ENCODE peak calls at places on chromosome 6, in ten cellular contexts. D, R, C, H, I, P, A, O, E and T are unnamed samples.

GRCh38 chr6:11714116-11714797 is 64.3 kb downstream of the ADTRP start:
- DNase-seq in C (no peak), H (peak; percentile 47), R (peak; percentile 54), I (no peak), E (no peak), D (no peak), A (no peak), O (no peak), P (no peak), T (no peak)

GRCh38 chr6:136945072-136945471 is 23.0 kb downstream of the SLC35D3 start:
- DNase-seq in R (no peak), D (no peak), P (no peak), A (no peak), C (no peak), O (no peak), I (no peak), E (no peak), H (no peak), T (no peak)

GRCh38 chr6:27078734-27079357 is 168.7 kb upstream of the PRSS16 start:
- DNase-seq in H (peak; percentile 47), D (no peak), O (no peak), C (no peak), P (peak; percentile 82), R (peak; percentile 77), A (no peak), I (peak; percentile 31), E (peak; percentile 65), T (peak; percentile 88)

GRCh38 chr6:149859368-149859767 is 4.8 kb downstream of the LRP11 start:
- DNase-seq in P (peak; percentile 94), I (no peak), O (no peak), R (no peak), E (no peak), A (no peak), H (no peak), D (no peak), C (no peak), T (peak; percentile 78)

GRCh38 chr6:167676000-167676665 is 150.6 kb upstream of the AFDN start:
- DNase-seq in I (no peak), H (no peak), D (no peak), P (peak; percentile 18), A (no peak), C (no peak), E (no peak), O (no peak), R (peak; percentile 5), T (no peak)

GRCh38 chr6:119148102-119148824 is 69.8 kb upstream of the FAM184A start:
- DNase-seq in R (peak; percentile 73), O (no peak), I (peak; percentile 70), A (no peak), C (no peak), P (peak; percentile 90), H (no peak), E (peak; percentile 83), D (no peak), T (peak; percentile 92)

GRCh38 chr6:148998704-148999103 is 251.9 kb downstream of the UST start:
- DNase-seq in R (no peak), E (peak; percentile 83), O (no peak), H (no peak), P (no peak), I (no peak), C (no peak), A (no peak), D (no peak), T (no peak)

GRCh38 chr6:144131248-144131709 is 19.0 kb upstream of the STX11 start:
- DNase-seq in C (no peak), I (no peak), A (no peak), O (no peak), E (peak; percentile 29), H (no peak), D (no peak), P (peak; percentile 89), R (no peak), T (peak; percentile 15)

GRCh38 chr6:21277601-21278043 is 315.9 kb upstream of the SOX4 start:
- DNase-seq in O (no peak), R (no peak), C (no peak), A (no peak), P (no peak), D (no peak), E (no peak), I (no peak), H (no peak), T (no peak)

GRCh38 chr6:153312633-153313032 is 181.6 kb upstream of the RGS17 start:
- DNase-seq in A (peak; percentile 1), I (peak; percentile 7), D (peak; percentile 3), E (peak; percentile 24), H (peak; percentile 4), R (peak; percentile 50), O (peak; percentile 6), C (peak; percentile 46), P (peak; percentile 74), T (peak; percentile 58)

GRCh38 chr6:136547336-136547735 is 2.9 kb downstream of the MAP7 start:
- DNase-seq in E (peak; percentile 61), A (no peak), R (peak; percentile 78), O (no peak), P (peak; percentile 55), I (no peak), H (no peak), D (no peak), C (no peak), T (peak; percentile 78)

GRCh38 chr6:111487656-111488055 is 4.6 kb upstream of the REV3L start:
- DNase-seq in I (no peak), C (no peak), E (peak; percentile 83), H (no peak), P (peak; percentile 89), D (no peak), O (no peak), A (no peak), R (peak; percentile 15), T (peak; percentile 64)

GRCh38 chr6:25788305-25788922 is 33.9 kb downstream of the SLC17A4 start:
- DNase-seq in P (peak; percentile 71), A (no peak), C (peak; percentile 52), D (peak; percentile 15), E (peak; percentile 60), R (peak; percentile 79), I (peak; percentile 12), O (peak; percentile 3), H (peak; percentile 54), T (peak; percentile 28)

GRCh38 chr6:41801380-41801779 is 13.9 kb downstream of the TOMM6 start:
- DNase-seq in E (peak; percentile 22), I (no peak), C (no peak), R (peak; percentile 38), O (no peak), H (no peak), P (peak; percentile 59), D (no peak), A (no peak), T (peak; percentile 62)

GRCh38 chr6:164378330-164378729 is 931.1 kb downstream of the C6orf118 start:
- DNase-seq in H (no peak), O (no peak), I (no peak), D (no peak), A (no peak), E (no peak), R (no peak), C (no peak), P (no peak), T (no peak)

GRCh38 chr6:24859132-24859531 is 60.4 kb upstream of the ARMH2 start:
- DNase-seq in P (no peak), E (no peak), D (no peak), A (no peak), C (no peak), O (no peak), R (no peak), H (no peak), I (no peak), T (no peak)